ENCODE peak calls at places on chromosome 22, in ten cellular contexts. E is GM13977; V is caudate nucleus; M is left cardiac atrium; N is colonic mucosa; F is cardiac muscle cell; C is stimulated activated CD4-positive, alpha-beta T cell treated with anti-CD3 and anti-CD28 coated beads, Interleukin-1b, Interleukin-23, amount 100 ng/mL, for 1 hour; X is T follicular helper cell; S is T-helper 17 cell; Q is nucleus accumbens. O is an unnamed sample.
A peak's percentile ranks its signal among the peaks of the same experiment; 100 is the strongest.

GRCh38 chr22:27074016-27074415 is 416.6 kb downstream of the MIAT start:
- DNase-seq in E (no peak), V (no peak), M (no peak), N (no peak), F (no peak), C (no peak), X (no peak), S (no peak), Q (no peak), O (no peak)

GRCh38 chr22:40690370-40690769 is 11.1 kb downstream of the MCHR1 start:
- DNase-seq in E (no peak), V (no peak), M (no peak), N (no peak), F (no peak), C (no peak), X (no peak), S (no peak), Q (no peak), O (no peak)

GRCh38 chr22:37661160-37661924 is 2.8 kb downstream of the PDXP start:
- DNase-seq in E (no peak), V (peak; percentile 19), M (no peak), N (no peak), F (peak; percentile 62), C (no peak), X (no peak), S (no peak), Q (peak; percentile 35), O (no peak)

GRCh38 chr22:47406896-47407295 is 644.4 kb downstream of the TBC1D22A start:
- DNase-seq in E (no peak), V (no peak), M (no peak), N (no peak), F (no peak), C (no peak), X (no peak), S (no peak), Q (no peak), O (no peak)

GRCh38 chr22:39252461-39253391 is 7.9 kb upstream of the PDGFB start:
- DNase-seq in E (no peak), V (no peak), M (no peak), N (no peak), F (no peak), C (no peak), X (no peak), S (no peak), Q (peak; percentile 31), O (no peak)

GRCh38 chr22:26362471-26362870 is 66.6 kb upstream of the ASPHD2 start:
- DNase-seq in E (no peak), V (no peak), M (no peak), N (no peak), F (peak; percentile 4), C (no peak), X (no peak), S (no peak), Q (no peak), O (no peak)

GRCh38 chr22:24807284-24807950 is 1.4 kb downstream of the SGSM1 start:
- DNase-seq in E (no peak), V (no peak), M (peak; percentile 55), N (no peak), F (peak; percentile 28), C (no peak), X (no peak), S (no peak), Q (peak; percentile 56), O (no peak)

GRCh38 chr22:47076758-47077157 is 314.3 kb downstream of the TBC1D22A start:
- DNase-seq in E (no peak), V (no peak), M (no peak), N (no peak), F (no peak), C (no peak), X (no peak), S (no peak), Q (no peak), O (no peak)

GRCh38 chr22:40300884-40301672 is 45.2 kb upstream of the ADSL start:
- DNase-seq in E (peak; percentile 62), V (no peak), M (no peak), N (no peak), F (no peak), C (no peak), X (no peak), S (no peak), Q (no peak), O (no peak)

GRCh38 chr22:31100762-31101525 is 6.4 kb downstream of the SELENOM start:
- DNase-seq in E (no peak), V (no peak), M (no peak), N (no peak), F (no peak), C (no peak), X (no peak), S (no peak), Q (no peak), O (no peak)

GRCh38 chr22:46292727-46293126 is 3.9 kb upstream of the GTSE1 start:
- DNase-seq in E (no peak), V (no peak), M (no peak), N (no peak), F (no peak), C (no peak), X (no peak), S (no peak), Q (no peak), O (no peak)

GRCh38 chr22:37749223-37749622 is 52.4 kb downstream of the TRIOBP start:
- DNase-seq in E (no peak), V (no peak), M (no peak), N (no peak), F (no peak), C (no peak), X (no peak), S (no peak), Q (no peak), O (no peak)

GRCh38 chr22:41621911-41622179 is 750 bp downstream of the XRCC6 start:
- DNase-seq in E (no peak), V (no peak), M (no peak), N (no peak), F (no peak), C (no peak), X (no peak), S (no peak), Q (no peak), O (no peak)

GRCh38 chr22:42520663-42521546 is 1.3 kb upstream of the RRP7A start:
- DNase-seq in E (no peak), V (no peak), M (no peak), N (no peak), F (peak; percentile 72), C (no peak), X (no peak), S (no peak), Q (no peak), O (no peak)

GRCh38 chr22:24503137-24503850 is 8.2 kb downstream of the UPB1 start:
- DNase-seq in E (peak; percentile 85), V (no peak), M (peak; percentile 68), N (peak; percentile 52), F (peak; percentile 71), C (peak; percentile 20), X (peak; percentile 44), S (peak; percentile 39), Q (no peak), O (peak; percentile 54)

GRCh38 chr22:35463231-35463933 is 63.4 kb downstream of the MCM5 start:
- DNase-seq in E (no peak), V (no peak), M (no peak), N (no peak), F (no peak), C (no peak), X (no peak), S (no peak), Q (no peak), O (no peak)

GRCh38 chr22:36327922-36328551 is 59.7 kb downstream of the MYH9 start:
- DNase-seq in E (no peak), V (no peak), M (peak; percentile 70), N (no peak), F (peak; percentile 69), C (no peak), X (no peak), S (no peak), Q (no peak), O (no peak)

GRCh38 chr22:22863001-22863400 is 24.6 kb upstream of the IGLL5 start:
- DNase-seq in E (no peak), V (no peak), M (no peak), N (no peak), F (no peak), C (no peak), X (no peak), S (no peak), Q (no peak), O (no peak)

GRCh38 chr22:20258584-20259335 is 9.4 kb downstream of the RTN4R start:
- DNase-seq in E (no peak), V (no peak), M (no peak), N (no peak), F (no peak), C (no peak), X (no peak), S (no peak), Q (no peak), O (no peak)

GRCh38 chr22:48605856-48606255 is 1221.8 kb downstream of the BRD1 start:
- DNase-seq in E (no peak), V (no peak), M (no peak), N (no peak), F (no peak), C (no peak), X (no peak), S (no peak), Q (no peak), O (no peak)

GRCh38 chr22:30337461-30337778 is 10.7 kb upstream of the TBC1D10A start:
- DNase-seq in E (no peak), V (no peak), M (no peak), N (no peak), F (no peak), C (no peak), X (no peak), S (no peak), Q (no peak), O (no peak)

GRCh38 chr22:19176175-19176630 is 2.3 kb downstream of the SLC25A1 start:
- DNase-seq in E (no peak), V (no peak), M (no peak), N (no peak), F (no peak), C (no peak), X (no peak), S (no peak), Q (no peak), O (no peak)

GRCh38 chr22:26702906-26703830 is 45.8 kb downstream of the MIAT start:
- DNase-seq in E (no peak), V (no peak), M (no peak), N (no peak), F (no peak), C (no peak), X (no peak), S (no peak), Q (no peak), O (no peak)